ENCODE peak calls at places on chromosome 4, in nine cellular contexts. Z is thoracic aorta, Y is cardiac muscle cell, U is adipocyte, O is astrocyte, N is pancreas, V is mucosa of descending colon, B is endodermal cell, X is ascending aorta. M is an unnamed sample. For H3K4me1, the result is how much of the 10 kb centered on the place peaks cover.

GRCh38 chr4:78552398-78553396 is 1.1 kb downstream of the ANXA3 start:
- DNase-seq in Z (no peak), Y (peak), U (no peak), O (peak), N (no peak), V (no peak), B (peak), X (no peak), M (peak)

GRCh38 chr4:114087596-114088230 is 108.3 kb upstream of the ARSJ start:
- DNase-seq in Z (no peak), Y (no peak), U (peak), O (peak), N (no peak), V (no peak), B (no peak), X (no peak), M (no peak)

GRCh38 chr4:118076958-118077766 is 42.9 kb downstream of the NDST3 start:
- DNase-seq in Z (no peak), Y (no peak), U (peak), O (peak), N (no peak), V (peak), B (peak), X (no peak), M (no peak)

GRCh38 chr4:98473046-98473445 is 185.4 kb downstream of the TSPAN5 start:
- DNase-seq in Z (no peak), Y (no peak), U (peak), O (no peak), N (no peak), V (no peak), B (no peak), X (no peak), M (no peak)

GRCh38 chr4:81491943-81492342 is 20.2 kb upstream of the RASGEF1B start:
- DNase-seq in Z (no peak), Y (no peak), U (no peak), O (no peak), N (no peak), V (no peak), B (no peak), X (no peak), M (no peak)

GRCh38 chr4:727576-727975 is 21.9 kb downstream of the PCGF3 start:
- DNase-seq in Z (no peak), Y (no peak), U (no peak), O (no peak), N (no peak), V (no peak), B (no peak), X (no peak), M (no peak)

GRCh38 chr4:130336585-130337217 is 1240.7 kb downstream of the C4orf33 start:
- DNase-seq in Z (no peak), Y (peak), U (peak), O (peak), N (no peak), V (no peak), B (no peak), X (no peak), M (no peak)

GRCh38 chr4:40462326-40462725 is 127.2 kb downstream of the CHRNA9 start:
- DNase-seq in Z (no peak), Y (no peak), U (no peak), O (no peak), N (no peak), V (no peak), B (no peak), X (no peak), M (no peak)

GRCh38 chr4:112765317-112765989 is 128.5 kb downstream of the LARP7 start:
- DNase-seq in Z (no peak), Y (peak), U (peak), O (no peak), N (no peak), V (no peak), B (peak), X (no peak), M (no peak)

GRCh38 chr4:118957683-118958082 is 69.0 kb downstream of the SYNPO2 start:
- DNase-seq in Z (no peak), Y (no peak), U (no peak), O (peak), N (no peak), V (no peak), B (no peak), X (no peak), M (no peak)

GRCh38 chr4:165398570-165398969 is 19.8 kb downstream of the CPE start:
- DNase-seq in Z (no peak), Y (peak), U (no peak), O (peak), N (no peak), V (no peak), B (no peak), X (no peak), M (no peak)

GRCh38 chr4:169008478-169008877 is 1.6 kb downstream of the CBR4 start:
- DNase-seq in Z (no peak), Y (no peak), U (no peak), O (no peak), N (no peak), V (no peak), B (no peak), X (no peak), M (no peak)

GRCh38 chr4:49063670-49064069 is 77.6 kb downstream of the CWH43 start:
- DNase-seq in Z (no peak), Y (no peak), U (no peak), O (no peak), N (no peak), V (no peak), B (no peak), X (no peak), M (no peak)

GRCh38 chr4:57070461-57070860 is 39.7 kb downstream of the IGFBP7 start:
- DNase-seq in Z (no peak), Y (no peak), U (no peak), O (no peak), N (no peak), V (no peak), B (no peak), X (no peak), M (no peak)

GRCh38 chr4:89249313-89249712 is 58.3 kb downstream of the GPRIN3 start:
- DNase-seq in Z (no peak), Y (no peak), U (no peak), O (no peak), N (no peak), V (no peak), B (no peak), X (no peak), M (no peak)

GRCh38 chr4:52317361-52317879 is 266.3 kb downstream of the SPATA18 start:
- DNase-seq in Z (no peak), Y (no peak), U (no peak), O (no peak), N (no peak), V (no peak), B (no peak), X (no peak), M (no peak)

GRCh38 chr4:184039963-184040383 is 134.9 kb downstream of the STOX2 start:
- DNase-seq in Z (no peak), Y (peak), U (no peak), O (no peak), N (no peak), V (no peak), B (no peak), X (no peak), M (no peak)

GRCh38 chr4:48483777-48484493 is 792 bp downstream of the SLC10A4 start:
- DNase-seq in Z (no peak), Y (no peak), U (no peak), O (no peak), N (no peak), V (no peak), B (peak), X (no peak), M (peak)

GRCh38 chr4:127501103-127501502 is 131.7 kb upstream of the INTU start:
- DNase-seq in Z (no peak), Y (no peak), U (no peak), O (peak), N (no peak), V (no peak), B (no peak), X (no peak), M (no peak)

GRCh38 chr4:154164931-154165839 is 326.4 kb downstream of the DCHS2 start:
- DNase-seq in Z (no peak), Y (no peak), U (peak), O (peak), N (no peak), V (no peak), B (no peak), X (no peak), M (no peak)

GRCh38 chr4:100100985-100101384 is 89.3 kb downstream of the DDIT4L start:
- DNase-seq in Z (no peak), Y (no peak), U (no peak), O (no peak), N (no peak), V (no peak), B (peak), X (no peak), M (no peak)

GRCh38 chr4:101594588-101594987 is 195.9 kb upstream of the BANK1 start:
- DNase-seq in Z (no peak), Y (no peak), U (no peak), O (no peak), N (no peak), V (peak), B (no peak), X (no peak), M (no peak)

GRCh38 chr4:5703831-5704230 is 4.5 kb downstream of the EVC2 start:
- DNase-seq in Z (no peak), Y (no peak), U (no peak), O (no peak), N (no peak), V (no peak), B (no peak), X (no peak), M (no peak)

GRCh38 chr4:188266386-188266785 is 127.1 kb downstream of the TRIML1 start:
- DNase-seq in Z (no peak), Y (no peak), U (no peak), O (no peak), N (no peak), V (no peak), B (no peak), X (no peak), M (no peak)

GRCh38 chr4:72302981-72303704 is 265.9 kb downstream of the ADAMTS3 start:
- DNase-seq in Z (no peak), Y (peak), U (peak), O (no peak), N (peak), V (no peak), B (peak), X (no peak), M (no peak)

GRCh38 chr4:147790412-147790811 is 58.5 kb downstream of the ARHGAP10 start:
- DNase-seq in Z (no peak), Y (no peak), U (no peak), O (no peak), N (peak), V (no peak), B (no peak), X (no peak), M (no peak)

GRCh38 chr4:147789596-147789995 is 57.7 kb downstream of the ARHGAP10 start:
- DNase-seq in Z (no peak), Y (no peak), U (no peak), O (no peak), N (no peak), V (no peak), B (no peak), X (no peak), M (no peak)

GRCh38 chr4:147791870-147792269 is 60.0 kb downstream of the ARHGAP10 start:
- DNase-seq in Z (no peak), Y (no peak), U (no peak), O (no peak), N (no peak), V (no peak), B (no peak), X (no peak), M (no peak)

GRCh38 chr4:147793569-147793968 is 61.7 kb downstream of the ARHGAP10 start:
- DNase-seq in Z (no peak), Y (no peak), U (no peak), O (no peak), N (no peak), V (no peak), B (no peak), X (no peak), M (no peak)

GRCh38 chr4:147791341-147791740 is 59.5 kb downstream of the ARHGAP10 start:
- DNase-seq in Z (no peak), Y (no peak), U (no peak), O (no peak), N (no peak), V (no peak), B (no peak), X (no peak), M (no peak)
- H3K4me1 ChIP-seq in Z (half or more), Y (under half), U (under half), O (under half), N (under half), V (under half), B (under half), X (under half), M (under half)

GRCh38 chr4:102823897-102824296 is 3.5 kb downstream of the UBE2D3 start:
- DNase-seq in Z (no peak), Y (no peak), U (peak), O (no peak), N (no peak), V (no peak), B (no peak), X (no peak), M (no peak)
- H3K4me1 ChIP-seq in Z (half or more), Y (under half), U (half or more), O (under half), N (under half), V (under half), B (under half), X (under half), M (half or more)

DNA sequence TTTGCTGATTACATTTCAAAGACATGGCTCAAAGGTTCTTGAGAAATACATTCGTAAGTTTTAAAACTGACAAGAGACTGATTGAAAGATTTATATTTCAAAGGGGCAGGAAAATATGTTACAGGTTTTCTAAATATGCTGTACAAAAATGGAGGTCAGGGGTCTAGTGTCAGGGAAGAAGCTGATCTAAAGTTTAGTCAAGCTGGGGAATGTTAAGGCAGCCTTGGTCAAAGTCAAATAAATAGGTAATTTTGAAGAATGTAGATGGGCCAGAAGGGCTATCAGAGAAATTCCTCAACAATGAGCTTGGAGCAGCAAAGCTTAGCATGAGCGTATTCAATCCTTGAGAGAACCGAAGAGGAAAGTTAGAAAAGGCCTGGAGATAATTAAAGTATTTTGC is 9.8 kb upstream of the COMMD8 start:
- DNase-seq in Z (no peak), Y (no peak), U (no peak), O (no peak), N (no peak), V (no peak), B (no peak), X (no peak), M (no peak)
- H3K4me1 ChIP-seq in Z (under half), Y (under half), U (under half), O (under half), N (under half), V (under half), B (under half), X (under half), M (under half)

DNA sequence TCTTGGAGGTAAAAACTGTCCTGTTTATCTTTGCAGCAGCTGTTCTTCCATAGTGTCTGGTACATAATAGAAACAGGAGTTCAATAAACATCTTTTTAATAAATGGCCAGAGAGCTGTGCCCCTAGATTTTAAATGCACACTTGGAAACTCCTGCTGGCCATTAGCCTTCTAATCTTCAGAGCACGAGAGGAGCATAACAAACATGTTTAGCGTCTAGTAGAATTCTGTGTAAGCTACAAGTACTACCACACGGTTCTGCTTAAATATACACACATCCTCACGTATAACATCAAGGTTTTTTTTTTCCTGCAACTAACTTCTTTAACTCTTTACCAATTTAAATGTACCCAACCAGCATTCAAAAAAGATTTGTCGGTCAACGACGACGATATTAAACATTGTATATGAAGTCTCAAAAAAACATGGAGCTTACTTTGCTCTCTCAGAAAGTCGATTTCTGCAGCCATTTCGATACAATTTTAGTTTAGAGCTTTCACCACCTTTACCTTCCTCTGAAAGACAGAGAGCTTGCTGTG is 635 bp downstream of the SCLT1 start:
- DNase-seq in Z (no peak), Y (peak), U (peak), O (peak), N (no peak), V (no peak), B (no peak), X (no peak), M (no peak)
- H3K4me1 ChIP-seq in Z (under half), Y (under half), U (under half), O (under half), N (under half), V (under half), B (under half), X (under half), M (under half)

GRCh38 chr4:74623041-74623440 is 171.3 kb downstream of the BTC start:
- DNase-seq in Z (no peak), Y (peak), U (peak), O (no peak), N (no peak), V (no peak), B (peak), X (no peak), M (no peak)
- H3K4me1 ChIP-seq in Z (under half), Y (under half), U (under half), O (under half), N (under half), V (under half), B (under half), X (under half), M (under half)

GRCh38 chr4:159564615-159565014 is 461.7 kb downstream of the RAPGEF2 start:
- DNase-seq in Z (no peak), Y (no peak), U (no peak), O (no peak), N (peak), V (no peak), B (no peak), X (no peak), M (no peak)
- H3K4me1 ChIP-seq in Z (under half), Y (under half), U (under half), O (under half), N (under half), V (under half), B (under half), X (under half), M (under half)

M was measured in lower lobe of right lung.